ENCODE peak calls at places on chromosomes 2 and 18, in seven cellular contexts. S is Calu3; R is GM18507; Z is naive thymus-derived CD8-positive, alpha-beta T cell; N is smooth muscle cell of the brain vasculature; H is naive B cell; E is WTC11. Q is an unnamed sample.

GRCh38 chr2:220134756-220135534 is 507.5 kb downstream of the SLC4A3 start:
- DNase-seq in Z (no peak), H (no peak), S (no peak), R (no peak), N (no peak), E (no peak), Q (no peak)

GRCh38 chr2:208363485-208363884 is 43.1 kb upstream of the PTH2R start:
- DNase-seq in H (no peak), R (no peak), S (no peak), Z (no peak), N (no peak), E (no peak), Q (no peak)

GRCh38 chr2:237287874-237288273 is 126.1 kb downstream of the COL6A3 start:
- DNase-seq in R (no peak), H (no peak), S (no peak), E (no peak), Z (no peak), N (no peak), Q (no peak)

GRCh38 chr18:37567994-37568359 is 2.4 kb upstream of the CELF4 start:
- DNase-seq in S (no peak), R (no peak), H (no peak), Z (no peak), N (no peak), E (no peak), Q (no peak)

GRCh38 chr18:77131100-77131651 is 1.4 kb downstream of the MBP start:
- DNase-seq in E (no peak), R (no peak), N (no peak), S (peak; percentile 66), H (peak; percentile 44), Z (no peak), Q (peak; percentile 16)

GRCh38 chr18:22223263-22223960 is 54.0 kb downstream of the GATA6 start:
- DNase-seq in N (no peak), E (peak; percentile 21), S (peak; percentile 95), R (no peak), Z (no peak), H (no peak), Q (peak; percentile 33)

GRCh38 chr2:208294482-208295024 is 28.5 kb downstream of the PIKFYVE start:
- DNase-seq in N (no peak), S (no peak), R (no peak), E (no peak), H (peak; percentile 17), Z (no peak), Q (no peak)

GRCh38 chr2:236806133-236806532 is 236.5 kb downstream of the ACKR3 start:
- DNase-seq in R (no peak), H (no peak), Z (no peak), N (no peak), S (no peak), E (no peak), Q (no peak)

Q was measured in NCI-H460.